ENCODE peak calls at places on chromosomes 2 and 18, in four cellular contexts. One of them, this sample, is unnamed.
A peak's percentile ranks its signal among the peaks of the same experiment; 100 is the strongest.

GRCh38 chr2:237448171-237448570 is 34.2 kb upstream of the COL6A3 start:
- DNase-seq in myocyte: no peak
- DNase-seq in NCI-H774: no peak
- DNase-seq in stimulated activated CD4-positive, alpha-beta T cell treated with anti-CD3 and anti-CD28 coated beads, TNF-alpha, amount 100 ng/mL, for 1 hour: no peak
- DNase-seq in this sample: no peak

GRCh38 chr2:240506406-240507059 is 51.3 kb downstream of the ANKMY1 start:
- DNase-seq in myocyte: no peak
- DNase-seq in stimulated activated CD4-positive, alpha-beta T cell treated with anti-CD3 and anti-CD28 coated beads, TNF-alpha, amount 100 ng/mL, for 1 hour: no peak
- DNase-seq in NCI-H774: no peak
- DNase-seq in this sample: no peak

GRCh38 chr2:149652520-149652919 is 64.9 kb upstream of the MMADHC start:
- DNase-seq in myocyte: no peak
- DNase-seq in stimulated activated CD4-positive, alpha-beta T cell treated with anti-CD3 and anti-CD28 coated beads, TNF-alpha, amount 100 ng/mL, for 1 hour: no peak
- DNase-seq in NCI-H774: no peak
- DNase-seq in this sample: no peak

GRCh38 chr2:106161938-106162814 is 31.9 kb downstream of the UXS1 start:
- DNase-seq in stimulated activated CD4-positive, alpha-beta T cell treated with anti-CD3 and anti-CD28 coated beads, TNF-alpha, amount 100 ng/mL, for 1 hour: no peak
- DNase-seq in myocyte: no peak
- DNase-seq in NCI-H774: no peak
- DNase-seq in this sample: no peak

GRCh38 chr2:694174-694573 is 17.0 kb upstream of the TMEM18 start:
- DNase-seq in NCI-H774: no peak
- DNase-seq in myocyte: no peak
- DNase-seq in stimulated activated CD4-positive, alpha-beta T cell treated with anti-CD3 and anti-CD28 coated beads, TNF-alpha, amount 100 ng/mL, for 1 hour: no peak
- DNase-seq in this sample: no peak

GRCh38 chr2:127622561-127623387 is 23.2 kb upstream of the GPR17 start:
- DNase-seq in stimulated activated CD4-positive, alpha-beta T cell treated with anti-CD3 and anti-CD28 coated beads, TNF-alpha, amount 100 ng/mL, for 1 hour: no peak
- DNase-seq in myocyte: no peak
- DNase-seq in NCI-H774: no peak
- DNase-seq in this sample: no peak

GRCh38 chr2:215362562-215362904 is 50.7 kb downstream of the ATIC start:
- DNase-seq in myocyte: no peak
- DNase-seq in stimulated activated CD4-positive, alpha-beta T cell treated with anti-CD3 and anti-CD28 coated beads, TNF-alpha, amount 100 ng/mL, for 1 hour: no peak
- DNase-seq in NCI-H774: no peak
- DNase-seq in this sample: no peak

GRCh38 chr2:142142595-142142994 is 11.8 kb upstream of the LRP1B start:
- DNase-seq in myocyte: no peak
- DNase-seq in NCI-H774: no peak
- DNase-seq in stimulated activated CD4-positive, alpha-beta T cell treated with anti-CD3 and anti-CD28 coated beads, TNF-alpha, amount 100 ng/mL, for 1 hour: no peak
- DNase-seq in this sample: no peak

GRCh38 chr2:53568463-53568862 is 199.1 kb upstream of the CHAC2 start:
- DNase-seq in myocyte: peak; percentile 17
- DNase-seq in NCI-H774: no peak
- DNase-seq in stimulated activated CD4-positive, alpha-beta T cell treated with anti-CD3 and anti-CD28 coated beads, TNF-alpha, amount 100 ng/mL, for 1 hour: no peak
- DNase-seq in this sample: no peak

GRCh38 chr2:21694536-21694935 is 570.8 kb downstream of the TDRD15 start:
- DNase-seq in myocyte: no peak
- DNase-seq in stimulated activated CD4-positive, alpha-beta T cell treated with anti-CD3 and anti-CD28 coated beads, TNF-alpha, amount 100 ng/mL, for 1 hour: no peak
- DNase-seq in NCI-H774: peak; percentile 10
- DNase-seq in this sample: no peak

GRCh38 chr18:72013512-72013911 is 530.6 kb downstream of the CBLN2 start:
- DNase-seq in stimulated activated CD4-positive, alpha-beta T cell treated with anti-CD3 and anti-CD28 coated beads, TNF-alpha, amount 100 ng/mL, for 1 hour: no peak
- DNase-seq in NCI-H774: no peak
- DNase-seq in myocyte: no peak
- DNase-seq in this sample: no peak

GRCh38 chr2:224308267-224308911 is 93.5 kb downstream of the FAM124B start:
- DNase-seq in NCI-H774: no peak
- DNase-seq in stimulated activated CD4-positive, alpha-beta T cell treated with anti-CD3 and anti-CD28 coated beads, TNF-alpha, amount 100 ng/mL, for 1 hour: no peak
- DNase-seq in myocyte: no peak
- DNase-seq in this sample: no peak

GRCh38 chr2:33022989-33023731 is 76.4 kb downstream of the LTBP1 start:
- DNase-seq in stimulated activated CD4-positive, alpha-beta T cell treated with anti-CD3 and anti-CD28 coated beads, TNF-alpha, amount 100 ng/mL, for 1 hour: no peak
- DNase-seq in NCI-H774: no peak
- DNase-seq in myocyte: peak; percentile 73
- DNase-seq in this sample: no peak

GRCh38 chr18:13553449-13553848 is 172.9 kb downstream of the FAM210A start:
- DNase-seq in myocyte: no peak
- DNase-seq in stimulated activated CD4-positive, alpha-beta T cell treated with anti-CD3 and anti-CD28 coated beads, TNF-alpha, amount 100 ng/mL, for 1 hour: no peak
- DNase-seq in NCI-H774: no peak
- DNase-seq in this sample: no peak

GRCh38 chr2:220835563-220835962 is 736.5 kb downstream of the EPHA4 start:
- DNase-seq in NCI-H774: no peak
- DNase-seq in myocyte: no peak
- DNase-seq in stimulated activated CD4-positive, alpha-beta T cell treated with anti-CD3 and anti-CD28 coated beads, TNF-alpha, amount 100 ng/mL, for 1 hour: no peak
- DNase-seq in this sample: no peak

GRCh38 chr2:109059474-109060165 is 69.4 kb upstream of the SH3RF3 start:
- DNase-seq in NCI-H774: no peak
- DNase-seq in stimulated activated CD4-positive, alpha-beta T cell treated with anti-CD3 and anti-CD28 coated beads, TNF-alpha, amount 100 ng/mL, for 1 hour: no peak
- DNase-seq in myocyte: peak; percentile 10
- DNase-seq in this sample: no peak

GRCh38 chr18:6660334-6660733 is 69.2 kb upstream of the ARHGAP28 start:
- DNase-seq in NCI-H774: no peak
- DNase-seq in myocyte: peak; percentile 68
- DNase-seq in stimulated activated CD4-positive, alpha-beta T cell treated with anti-CD3 and anti-CD28 coated beads, TNF-alpha, amount 100 ng/mL, for 1 hour: no peak
- DNase-seq in this sample: no peak

GRCh38 chr2:174761837-174762236 is 2.4 kb downstream of the CHRNA1 start:
- DNase-seq in stimulated activated CD4-positive, alpha-beta T cell treated with anti-CD3 and anti-CD28 coated beads, TNF-alpha, amount 100 ng/mL, for 1 hour: no peak
- DNase-seq in NCI-H774: no peak
- DNase-seq in myocyte: peak; percentile 90
- DNase-seq in this sample: no peak

GRCh38 chr2:71605173-71605641 is 151.8 kb downstream of the DYSF start:
- DNase-seq in stimulated activated CD4-positive, alpha-beta T cell treated with anti-CD3 and anti-CD28 coated beads, TNF-alpha, amount 100 ng/mL, for 1 hour: no peak
- DNase-seq in myocyte: no peak
- DNase-seq in NCI-H774: no peak
- DNase-seq in this sample: no peak

GRCh38 chr2:129611456-129611855 is 368.0 kb upstream of the RAB6C start:
- DNase-seq in NCI-H774: no peak
- DNase-seq in stimulated activated CD4-positive, alpha-beta T cell treated with anti-CD3 and anti-CD28 coated beads, TNF-alpha, amount 100 ng/mL, for 1 hour: no peak
- DNase-seq in myocyte: no peak
- DNase-seq in this sample: no peak

GRCh38 chr2:152391318-152391717 is 56.3 kb downstream of the FMNL2 start:
- DNase-seq in NCI-H774: no peak
- DNase-seq in myocyte: no peak
- DNase-seq in stimulated activated CD4-positive, alpha-beta T cell treated with anti-CD3 and anti-CD28 coated beads, TNF-alpha, amount 100 ng/mL, for 1 hour: no peak
- DNase-seq in this sample: no peak

GRCh38 chr2:233841183-233841582 is 13.2 kb downstream of the HJURP start:
- DNase-seq in stimulated activated CD4-positive, alpha-beta T cell treated with anti-CD3 and anti-CD28 coated beads, TNF-alpha, amount 100 ng/mL, for 1 hour: no peak
- DNase-seq in NCI-H774: no peak
- DNase-seq in myocyte: no peak
- DNase-seq in this sample: no peak

GRCh38 chr18:23077493-23078256 is 57.6 kb upstream of the CABLES1 start:
- DNase-seq in myocyte: no peak
- DNase-seq in stimulated activated CD4-positive, alpha-beta T cell treated with anti-CD3 and anti-CD28 coated beads, TNF-alpha, amount 100 ng/mL, for 1 hour: no peak
- DNase-seq in NCI-H774: no peak
- DNase-seq in this sample: no peak

GRCh38 chr2:171272039-171272438 is 111.3 kb upstream of the TLK1 start:
- DNase-seq in stimulated activated CD4-positive, alpha-beta T cell treated with anti-CD3 and anti-CD28 coated beads, TNF-alpha, amount 100 ng/mL, for 1 hour: no peak
- DNase-seq in NCI-H774: peak; percentile 20
- DNase-seq in myocyte: peak; percentile 82
- DNase-seq in this sample: no peak

GRCh38 chr18:61939032-61939674 is 46.3 kb upstream of the RNF152 start:
- DNase-seq in stimulated activated CD4-positive, alpha-beta T cell treated with anti-CD3 and anti-CD28 coated beads, TNF-alpha, amount 100 ng/mL, for 1 hour: no peak
- DNase-seq in myocyte: no peak
- DNase-seq in NCI-H774: no peak
- DNase-seq in this sample: no peak

GRCh38 chr2:70790079-70790963 is at the start of gene FIGLA:
- DNase-seq in stimulated activated CD4-positive, alpha-beta T cell treated with anti-CD3 and anti-CD28 coated beads, TNF-alpha, amount 100 ng/mL, for 1 hour: no peak
- DNase-seq in myocyte: peak; percentile 13
- DNase-seq in NCI-H774: no peak
- DNase-seq in this sample: no peak

GRCh38 chr2:156619021-156619539 is 182.9 kb downstream of the GPD2 start:
- DNase-seq in stimulated activated CD4-positive, alpha-beta T cell treated with anti-CD3 and anti-CD28 coated beads, TNF-alpha, amount 100 ng/mL, for 1 hour: no peak
- DNase-seq in NCI-H774: no peak
- DNase-seq in myocyte: no peak
- DNase-seq in this sample: no peak

GRCh38 chr2:144475044-144475443 is 44.9 kb downstream of the ZEB2 start:
- DNase-seq in stimulated activated CD4-positive, alpha-beta T cell treated with anti-CD3 and anti-CD28 coated beads, TNF-alpha, amount 100 ng/mL, for 1 hour: no peak
- DNase-seq in NCI-H774: no peak
- DNase-seq in myocyte: no peak
- DNase-seq in this sample: no peak

GRCh38 chr2:224586127-224586702 is 1.1 kb upstream of the CUL3 start:
- DNase-seq in myocyte: no peak
- DNase-seq in NCI-H774: no peak
- DNase-seq in stimulated activated CD4-positive, alpha-beta T cell treated with anti-CD3 and anti-CD28 coated beads, TNF-alpha, amount 100 ng/mL, for 1 hour: no peak
- DNase-seq in this sample: no peak

GRCh38 chr2:164114937-164115336 is 379.1 kb upstream of the FIGN start:
- DNase-seq in NCI-H774: no peak
- DNase-seq in myocyte: no peak
- DNase-seq in stimulated activated CD4-positive, alpha-beta T cell treated with anti-CD3 and anti-CD28 coated beads, TNF-alpha, amount 100 ng/mL, for 1 hour: no peak
- DNase-seq in this sample: no peak

GRCh38 chr2:161357097-161357496 is 48.9 kb downstream of the PSMD14 start:
- DNase-seq in myocyte: peak; percentile 2
- DNase-seq in NCI-H774: no peak
- DNase-seq in stimulated activated CD4-positive, alpha-beta T cell treated with anti-CD3 and anti-CD28 coated beads, TNF-alpha, amount 100 ng/mL, for 1 hour: no peak
- DNase-seq in this sample: no peak